ENCODE peak calls at places on chromosomes 7 and 10, in ten cellular contexts. X is breast epithelium, D is transverse colon, J is adrenal gland, Y is HCT116, V is sigmoid colon, E is IMR-90, A is spleen, W is uterus, S is Peyer's patch. H is an unnamed sample.
A peak's percentile ranks its signal among the peaks of the same experiment; 100 is the strongest.

GRCh38 chr10:106500585-106501525 is 663.7 kb downstream of the SORCS1 start:
- DNase-seq in X (no peak), A (no peak), S (no peak), D (no peak), E (peak; percentile 21), V (no peak), J (no peak), Y (no peak), W (no peak), H (no peak)

GRCh38 chr10:71517310-71518159 is 120.8 kb downstream of the CDH23 start:
- DNase-seq in V (no peak), X (no peak), E (no peak), Y (no peak), S (no peak), D (no peak), W (no peak), A (peak; percentile 62), J (no peak), H (no peak)

GRCh38 chr10:3500408-3500856 is 284.6 kb downstream of the KLF6 start:
- DNase-seq in Y (no peak), S (no peak), X (no peak), J (peak; percentile 91), V (peak; percentile 90), D (peak; percentile 17), E (peak; percentile 90), A (no peak), W (peak; percentile 42), H (peak; percentile 83)

GRCh38 chr7:110253083-110253482 is 837.8 kb upstream of the LRRN3 start:
- DNase-seq in E (peak; percentile 18), W (no peak), X (no peak), S (no peak), Y (no peak), J (no peak), V (no peak), D (no peak), A (no peak), H (no peak)

GRCh38 chr10:3955954-3956617 is 171.1 kb upstream of the KLF6 start:
- DNase-seq in V (no peak), J (no peak), E (no peak), A (no peak), X (no peak), D (no peak), W (no peak), S (no peak), Y (no peak), H (no peak)

GRCh38 chr7:139913555-139914135 is 84.6 kb downstream of the TBXAS1 start:
- DNase-seq in V (no peak), X (no peak), D (no peak), E (no peak), J (no peak), S (no peak), W (no peak), A (no peak), Y (no peak), H (no peak)

GRCh38 chr10:88971668-88972067 is 18.9 kb upstream of the FAS start:
- DNase-seq in Y (no peak), X (no peak), D (no peak), S (no peak), E (peak; percentile 28), A (no peak), W (no peak), J (no peak), V (peak; percentile 83), H (no peak)

GRCh38 chr7:33757563-33758165 is 147.7 kb upstream of the BMPER start:
- DNase-seq in S (peak; percentile 22), D (no peak), X (no peak), Y (no peak), V (no peak), J (no peak), E (peak; percentile 47), A (no peak), W (peak; percentile 67), H (peak; percentile 80)

GRCh38 chr10:62166331-62167154 is 102.1 kb downstream of the RTKN2 start:
- DNase-seq in J (no peak), W (peak; percentile 53), E (peak; percentile 65), V (no peak), A (no peak), X (no peak), D (peak; percentile 15), Y (no peak), S (no peak), H (peak; percentile 26)

GRCh38 chr7:130289478-130289877 is 3.5 kb upstream of the CPA4 start:
- DNase-seq in Y (no peak), A (no peak), E (no peak), D (no peak), V (no peak), X (no peak), J (no peak), S (no peak), W (no peak), H (no peak)

GRCh38 chr7:130292682-130293257 is at the start of gene CPA4:
- DNase-seq in Y (peak; percentile 91), S (no peak), W (no peak), E (peak; percentile 99), V (no peak), X (no peak), D (no peak), J (peak; percentile 86), A (no peak), H (no peak)

GRCh38 chr7:130288168-130288567 is 4.8 kb upstream of the CPA4 start:
- DNase-seq in X (no peak), S (no peak), A (no peak), Y (no peak), E (no peak), W (no peak), D (no peak), V (no peak), J (no peak), H (no peak)

GRCh38 chr7:130288829-130289228 is 4.1 kb upstream of the CPA4 start:
- DNase-seq in W (no peak), J (no peak), S (no peak), A (no peak), Y (peak; percentile 79), D (no peak), V (no peak), X (no peak), E (no peak), H (no peak)

DNA sequence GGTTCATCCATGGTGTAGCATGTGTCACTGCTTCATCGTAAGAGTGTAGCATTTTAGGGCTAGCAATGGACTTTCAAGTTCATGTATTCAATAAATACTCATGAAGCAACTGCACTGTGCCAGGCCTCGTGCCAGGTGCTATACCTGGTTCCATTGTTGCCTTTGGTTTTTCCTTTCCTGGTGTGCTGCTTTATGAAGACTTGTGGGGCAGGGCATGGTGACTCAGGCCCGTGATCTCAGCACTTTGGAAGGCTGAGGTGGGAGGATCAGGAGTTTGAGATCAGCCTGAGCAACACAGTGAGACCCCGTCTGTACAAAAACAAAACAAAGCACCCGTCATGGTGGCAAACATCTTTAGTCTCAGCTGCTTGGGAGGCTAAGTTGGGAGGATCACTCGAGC is 2.2 kb upstream of the CPA4 start:
- DNase-seq in W (no peak), J (no peak), Y (peak; percentile 73), A (no peak), S (no peak), E (peak; percentile 77), V (no peak), X (no peak), D (no peak), H (no peak)
- TF ChIP-seq POLR2A in W (no peak), J (no peak), Y (no peak), A (no peak), S (no peak), E (no peak), V (no peak), X (no peak), D (no peak), H (no peak)

DNA sequence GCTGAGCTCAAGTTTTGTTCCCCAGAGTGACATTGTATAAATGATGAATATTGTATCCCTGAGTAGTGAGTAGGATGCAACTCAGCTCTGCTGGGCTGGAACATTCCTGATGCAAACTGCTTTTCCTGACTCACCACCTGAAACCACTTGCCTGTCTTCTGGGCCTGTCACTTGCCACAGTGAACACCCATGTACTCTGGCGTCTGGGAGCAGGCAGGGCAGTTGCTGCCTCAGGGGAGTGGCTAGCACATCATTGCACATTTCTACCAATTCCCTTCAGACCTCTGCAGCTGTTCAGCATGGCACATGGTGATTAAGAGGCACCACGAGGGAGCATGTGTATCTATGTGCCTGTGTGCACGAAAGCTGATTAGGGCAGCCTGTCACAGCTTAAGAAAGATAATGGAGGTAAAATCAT is 157.3 kb downstream of the SND1 start:
- DNase-seq in W (no peak), S (no peak), J (peak; percentile 62), X (no peak), A (no peak), E (peak; percentile 81), D (no peak), V (no peak), Y (no peak), H (no peak)
- TF ChIP-seq POLR2A in W (no peak), S (no peak), J (no peak), X (no peak), A (no peak), E (no peak), D (no peak), V (no peak), Y (no peak), H (no peak)

DNA sequence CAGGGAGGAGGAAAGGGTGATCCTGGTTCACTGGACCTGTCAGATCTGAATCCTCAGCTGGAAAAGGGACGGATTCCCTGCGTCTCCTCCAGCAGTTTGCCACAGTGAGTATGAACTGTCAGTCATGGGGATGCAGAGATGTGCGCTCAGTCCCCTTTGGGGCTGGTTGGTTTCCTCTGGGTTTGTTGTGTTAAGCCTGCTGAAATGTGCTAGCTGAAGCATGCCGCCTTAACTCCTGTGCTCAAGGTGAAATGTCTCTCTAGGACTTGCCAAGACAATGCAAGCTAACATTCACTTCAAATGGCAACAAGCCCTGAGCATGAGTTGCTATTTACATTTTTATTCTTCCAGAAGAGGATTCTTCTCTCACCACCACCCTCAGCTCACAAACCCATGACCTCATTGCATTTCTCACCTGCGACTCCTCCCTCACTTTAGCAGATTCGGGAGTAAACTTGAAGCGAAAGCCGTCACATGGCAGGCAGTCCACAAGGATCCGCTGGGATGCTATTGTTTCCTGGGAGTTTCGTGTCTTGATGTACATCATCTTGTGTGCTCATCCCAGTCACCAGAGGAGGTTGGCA is 192.9 kb upstream of the FZD8 start:
- DNase-seq in J (no peak), W (no peak), Y (no peak), S (no peak), X (no peak), A (no peak), E (no peak), V (no peak), D (no peak), H (no peak)
- TF ChIP-seq POLR2A in J (no peak), W (no peak), Y (no peak), S (no peak), X (no peak), A (no peak), E (no peak), V (no peak), D (no peak), H (no peak)

DNA sequence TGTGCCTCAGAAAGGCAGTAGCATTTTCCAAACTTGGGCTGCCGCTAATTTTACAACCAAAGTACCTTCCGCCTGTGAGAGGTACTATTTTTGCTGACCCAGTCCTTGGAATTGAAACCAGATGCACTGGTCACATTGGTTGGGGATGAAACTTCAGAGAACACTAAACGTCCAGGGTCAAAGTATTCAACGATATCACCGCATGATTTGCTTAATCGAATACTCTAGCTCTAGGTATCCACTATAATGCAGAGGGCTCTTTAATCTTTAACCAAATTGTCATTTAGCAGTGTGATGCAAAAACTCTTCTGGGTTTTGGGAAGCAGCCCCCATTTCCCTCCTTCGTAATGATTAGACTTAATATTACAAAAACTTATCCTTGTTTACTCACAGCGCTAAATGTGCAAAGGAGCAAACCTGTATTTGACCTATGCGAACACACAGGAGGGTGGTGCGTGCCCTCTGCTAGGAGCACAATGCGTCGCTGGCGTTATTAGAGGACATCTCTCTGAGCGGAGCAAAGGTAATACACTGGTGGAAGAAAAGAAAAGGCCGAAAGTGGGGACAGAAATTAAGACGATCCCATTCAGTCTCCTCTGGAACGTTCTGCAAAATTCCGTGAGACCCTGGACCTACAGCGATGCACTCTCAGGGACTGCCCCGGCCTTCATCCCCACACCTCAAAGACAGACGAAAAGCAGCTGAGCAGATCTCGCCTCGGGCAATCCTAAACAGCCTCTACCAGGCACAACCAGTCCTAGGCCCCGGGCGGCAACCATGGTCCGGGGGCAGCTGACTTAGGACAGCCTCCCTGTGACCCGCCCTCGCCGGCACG is 916 bp upstream of the EEPD1 start:
- DNase-seq in E (no peak), A (no peak), V (no peak), J (peak; percentile 23), W (no peak), D (no peak), X (no peak), Y (no peak), S (no peak), H (no peak)
- TF ChIP-seq POLR2A in E (no peak), A (no peak), V (no peak), J (peak; percentile 4), W (no peak), D (peak; percentile 62), X (no peak), Y (no peak), S (peak; percentile 41), H (no peak)

H was measured in testis.